ENCODE peak calls at places on chromosomes 5 and 9, in four cellular contexts. J, P, I and G are unnamed samples.

GRCh38 chr5:144298658-144299057 is 128.0 kb downstream of the KCTD16 start:
- DNase-seq in J (no peak), P (no peak), I (no peak), G (no peak)

GRCh38 chr5:136063778-136064465 is 35.1 kb downstream of the TGFBI start:
- DNase-seq in J (no peak), P (no peak), I (no peak), G (no peak)

GRCh38 chr5:148924817-148925216 is 98.4 kb downstream of the ADRB2 start:
- DNase-seq in J (peak; percentile 52), P (no peak), I (peak; percentile 29), G (peak; percentile 55)

GRCh38 chr5:77251921-77252320 is 41.4 kb downstream of the PDE8B start:
- DNase-seq in J (no peak), P (no peak), I (no peak), G (no peak)

GRCh38 chr5:25181249-25181648 is 536.5 kb upstream of the CDH10 start:
- DNase-seq in J (no peak), P (no peak), I (no peak), G (no peak)

GRCh38 chr9:6757988-6758417 is 230 bp downstream of the KDM4C start:
- DNase-seq in J (no peak), P (no peak), I (no peak), G (no peak)

GRCh38 chr5:146340260-146341081 is 1.8 kb downstream of the POU4F3 start:
- DNase-seq in J (peak; percentile 15), P (no peak), I (peak; percentile 23), G (peak; percentile 66)

GRCh38 chr9:132018957-132019405 is 60.7 kb downstream of the MED27 start:
- DNase-seq in J (no peak), P (no peak), I (no peak), G (no peak)

GRCh38 chr9:77449177-77450092 is 198.7 kb downstream of the GNA14 start:
- DNase-seq in J (no peak), P (no peak), I (no peak), G (no peak)

GRCh38 chr5:9054322-9054721 is 491.6 kb downstream of the SEMA5A start:
- DNase-seq in J (no peak), P (no peak), I (no peak), G (no peak)

GRCh38 chr5:171897231-171897630 is 109.2 kb downstream of the FBXW11 start:
- DNase-seq in J (no peak), P (no peak), I (no peak), G (no peak)

GRCh38 chr5:136701191-136701590 is 335.8 kb upstream of the TRPC7 start:
- DNase-seq in J (no peak), P (no peak), I (no peak), G (no peak)

GRCh38 chr9:131627846-131628820 is 82.8 kb downstream of the PRRT1B start:
- DNase-seq in J (no peak), P (no peak), I (no peak), G (no peak)

GRCh38 chr9:840343-840742 is 1.2 kb upstream of the DMRT1 start:
- DNase-seq in J (no peak), P (no peak), I (no peak), G (no peak)

GRCh38 chr9:107721705-107722245 is 232.2 kb upstream of the KLF4 start:
- DNase-seq in J (no peak), P (no peak), I (no peak), G (no peak)

GRCh38 chr9:3177921-3178320 is 334.0 kb upstream of the PUM3 start:
- DNase-seq in J (no peak), P (no peak), I (no peak), G (no peak)

GRCh38 chr9:19154135-19154612 is 26.9 kb upstream of the PLIN2 start:
- DNase-seq in J (peak; percentile 88), P (no peak), I (peak; percentile 85), G (peak; percentile 60)

GRCh38 chr9:87194471-87194870 is 247.2 kb upstream of the GAS1 start:
- DNase-seq in J (no peak), P (no peak), I (no peak), G (no peak)

GRCh38 chr5:177601577-177602457 is 1.9 kb downstream of the B4GALT7 start:
- DNase-seq in J (no peak), P (peak; percentile 33), I (no peak), G (no peak)

GRCh38 chr5:132767150-132767549 is 9.9 kb downstream of the SEPTIN8 start:
- DNase-seq in J (no peak), P (no peak), I (no peak), G (peak; percentile 69)

GRCh38 chr5:68465133-68465532 is 249.6 kb downstream of the PIK3R1 start:
- DNase-seq in J (no peak), P (no peak), I (no peak), G (no peak)

GRCh38 chr9:77011973-77012817 is 7.3 kb upstream of the FOXB2 start:
- DNase-seq in J (peak; percentile 34), P (no peak), I (peak; percentile 40), G (peak; percentile 75)

GRCh38 chr9:135905380-135906282 is 1.7 kb downstream of the CAMSAP1 start:
- DNase-seq in J (no peak), P (no peak), I (peak; percentile 9), G (no peak)

GRCh38 chr9:95803197-95803596 is 72.3 kb upstream of the ERCC6L2 start:
- DNase-seq in J (no peak), P (no peak), I (no peak), G (no peak)

GRCh38 chr9:87497604-87498045 is at the start of gene DAPK1:
- DNase-seq in J (peak; percentile 34), P (peak; percentile 83), I (peak; percentile 73), G (peak; percentile 81)

GRCh38 chr5:171592076-171592475 is 172.6 kb downstream of the FGF18 start:
- DNase-seq in J (no peak), P (no peak), I (no peak), G (no peak)

GRCh38 chr9:84067851-84068250 is 87.2 kb downstream of the RMI1 start:
- DNase-seq in J (no peak), P (no peak), I (no peak), G (no peak)

GRCh38 chr5:100846722-100847121 is 56.4 kb downstream of the ST8SIA4 start:
- DNase-seq in J (no peak), P (no peak), I (no peak), G (no peak)

GRCh38 chr5:158805195-158805594 is 294.5 kb downstream of the EBF1 start:
- DNase-seq in J (peak; percentile 46), P (no peak), I (peak; percentile 32), G (peak; percentile 69)

GRCh38 chr5:73454379-73455036 is 5.9 kb upstream of the FOXD1 start:
- DNase-seq in J (no peak), P (no peak), I (no peak), G (no peak)

GRCh38 chr5:27911216-27911615 is 872.8 kb upstream of the CDH9 start:
- DNase-seq in J (no peak), P (no peak), I (no peak), G (no peak)

GRCh38 chr5:61450880-61451279 is 118.8 kb downstream of the ZSWIM6 start:
- DNase-seq in J (no peak), P (no peak), I (no peak), G (no peak)

GRCh38 chr9:97562542-97562941 is 61.1 kb downstream of the TMOD1 start:
- DNase-seq in J (peak; percentile 37), P (no peak), I (no peak), G (no peak)

GRCh38 chr9:86099695-86100364 is 472 bp upstream of the GOLM1 start:
- DNase-seq in J (peak; percentile 57), P (peak; percentile 77), I (peak; percentile 60), G (peak; percentile 28)

GRCh38 chr9:127770905-127771569 is 7.4 kb downstream of the SH2D3C start:
- DNase-seq in J (peak; percentile 99), P (peak; percentile 86), I (peak; percentile 99), G (peak; percentile 100)
- TF ChIP-seq POLR2A in J (peak; percentile 79), P (no peak), I (no peak), G (no peak)

GRCh38 chr5:141825836-141826560 is 52.2 kb downstream of the PCDH1 start:
- DNase-seq in J (no peak), P (peak; percentile 69), I (no peak), G (no peak)
- TF ChIP-seq CTCF in J (peak; percentile 5), P (peak; percentile 45), I (no peak), G (peak; percentile 29)

GRCh38 chr5:75511435-75512382 is at the start of the genes CERT1 and POLK:
- DNase-seq in J (peak; percentile 98), P (peak; percentile 96), I (peak; percentile 98), G (peak; percentile 99)
- TF ChIP-seq POLR2A in J (peak; percentile 88), P (peak; percentile 87), I (peak; percentile 48), G (no peak)

GRCh38 chr5:95424526-95424925 is 33.4 kb downstream of the FAM81B start:
- DNase-seq in J (no peak), P (no peak), I (no peak), G (no peak)

GRCh38 chr5:95424016-95424415 is 32.9 kb downstream of the FAM81B start:
- DNase-seq in J (no peak), P (no peak), I (no peak), G (no peak)

GRCh38 chr5:95426227-95426626 is 35.1 kb downstream of the FAM81B start:
- DNase-seq in J (no peak), P (no peak), I (no peak), G (no peak)

GRCh38 chr5:95417971-95418370 is 26.8 kb downstream of the FAM81B start:
- DNase-seq in J (no peak), P (no peak), I (no peak), G (no peak)

GRCh38 chr5:95422842-95423241 is 31.7 kb downstream of the FAM81B start:
- DNase-seq in J (no peak), P (no peak), I (no peak), G (no peak)
- TF ChIP-seq CTCF in J (no peak), P (no peak), I (no peak), G (no peak)

DNA sequence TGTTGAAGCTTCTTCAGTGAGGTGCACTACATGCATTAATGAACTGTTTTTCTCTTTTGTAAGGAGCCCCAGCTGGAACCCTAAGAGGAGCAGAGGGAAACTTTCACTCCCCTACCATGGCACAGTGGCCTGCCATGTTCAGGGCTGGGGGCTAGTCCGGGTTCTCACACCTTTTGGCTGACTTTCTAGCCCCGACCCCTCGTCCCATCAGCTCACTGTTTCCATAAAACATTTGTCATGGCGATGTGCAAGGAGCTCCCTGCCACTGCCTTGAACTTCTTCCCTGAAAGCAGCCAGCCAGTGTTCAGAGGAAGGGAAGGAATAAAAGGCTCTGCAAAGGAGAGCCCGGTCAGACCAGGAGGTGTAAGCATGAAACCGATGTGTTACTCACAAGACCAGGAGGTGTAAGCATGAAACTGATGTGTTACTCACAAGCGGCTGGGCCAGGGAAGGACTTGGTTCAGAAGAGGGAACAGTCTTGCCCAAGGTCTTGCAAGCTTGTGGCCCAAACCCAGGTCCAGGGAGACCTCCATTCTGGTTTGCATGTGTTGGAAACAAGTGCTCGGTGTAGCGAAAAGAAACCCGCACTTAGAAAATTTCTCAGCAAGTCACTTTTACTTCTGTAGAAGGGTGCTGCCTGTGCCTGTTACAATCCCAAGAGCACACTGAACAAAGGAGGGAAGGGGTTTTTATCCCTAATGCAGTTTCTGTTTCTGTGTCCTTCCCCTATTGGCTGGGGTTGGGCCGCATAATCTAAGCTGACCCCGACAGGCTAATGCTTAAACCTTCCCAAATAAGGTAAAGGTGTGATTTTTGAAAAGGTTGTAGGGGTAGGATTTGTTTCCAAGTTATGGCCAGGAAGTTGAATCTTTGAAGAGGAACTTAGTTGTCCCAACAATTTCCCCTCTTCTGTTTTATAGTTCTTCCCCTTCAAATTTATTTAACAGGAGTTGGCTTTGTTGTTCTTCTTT is 3.4 kb upstream of the ABO start:
- DNase-seq in J (no peak), P (no peak), I (no peak), G (no peak)
- TF ChIP-seq POLR2A in J (no peak), P (no peak), I (no peak), G (no peak)